ENCODE peak calls at places on chromosomes 16 and 17, in four cellular contexts. K is H1, X is HepG2, B is K562. P is an unnamed sample.

GRCh38 chr17:1627219-1627986 is 1.2 kb downstream of the SLC43A2 start:
- DNase-seq in K (peak; percentile 64), X (no peak), B (peak; percentile 60), P (no peak)

GRCh38 chr16:66923866-66924265 is 1.5 kb downstream of the RRAD start:
- DNase-seq in K (no peak), X (no peak), B (no peak), P (no peak)

GRCh38 chr16:68642436-68643064 is 2.6 kb upstream of the CDH3 start:
- DNase-seq in K (peak; percentile 79), X (no peak), B (no peak), P (no peak)

GRCh38 chr16:14071576-14072271 is 605 bp downstream of the MRTFB start:
- DNase-seq in K (peak; percentile 65), X (peak; percentile 30), B (no peak), P (no peak)

GRCh38 chr16:86018487-86018886 is 119.5 kb downstream of the IRF8 start:
- DNase-seq in K (no peak), X (no peak), B (no peak), P (no peak)

GRCh38 chr16:84380405-84380804 is 12.1 kb downstream of the ATP2C2 start:
- DNase-seq in K (no peak), X (no peak), B (no peak), P (peak; percentile 4)

GRCh38 chr16:30813821-30814189 is 26.8 kb upstream of the ZNF629 start:
- DNase-seq in K (no peak), X (no peak), B (no peak), P (peak; percentile 7)

GRCh38 chr17:7403043-7403901 is 625 bp downstream of the TMEM256 start:
- DNase-seq in K (peak; percentile 76), X (peak; percentile 79), B (peak; percentile 57), P (no peak)

GRCh38 chr17:14303343-14304221 is 2.7 kb downstream of the HS3ST3B1 start:
- DNase-seq in K (peak; percentile 64), X (no peak), B (no peak), P (no peak)

GRCh38 chr16:85963746-85964370 is 64.9 kb downstream of the IRF8 start:
- DNase-seq in K (no peak), X (no peak), B (no peak), P (no peak)

GRCh38 chr17:18038149-18038850 is 668 bp downstream of the ATPAF2 start:
- DNase-seq in K (no peak), X (no peak), B (no peak), P (no peak)

GRCh38 chr16:19223235-19223847 is 55.3 kb downstream of the SYT17 start:
- DNase-seq in K (peak; percentile 89), X (peak; percentile 58), B (peak; percentile 61), P (no peak)

GRCh38 chr17:29613371-29613837 is 9.3 kb downstream of the CORO6 start:
- DNase-seq in K (peak; percentile 100), X (peak; percentile 77), B (no peak), P (no peak)

GRCh38 chr16:79665970-79666369 is 65.4 kb upstream of the MAF start:
- DNase-seq in K (no peak), X (no peak), B (no peak), P (no peak)

GRCh38 chr16:74372369-74372768 is 3.7 kb upstream of the NPIPB15 start:
- DNase-seq in K (no peak), X (no peak), B (no peak), P (no peak)

GRCh38 chr17:76546556-76547182 is 6.8 kb downstream of the PRCD start:
- DNase-seq in K (no peak), X (no peak), B (no peak), P (no peak)

GRCh38 chr17:58515286-58515685 is 848 bp upstream of the MTMR4 start:
- DNase-seq in K (no peak), X (no peak), B (no peak), P (no peak)

GRCh38 chr17:58514795-58515157 is 338 bp upstream of the MTMR4 start:
- DNase-seq in K (no peak), X (no peak), B (no peak), P (no peak)

GRCh38 chr17:58513391-58513912 is 986 bp downstream of the MTMR4 start:
- DNase-seq in K (no peak), X (no peak), B (no peak), P (no peak)

GRCh38 chr17:58516644-58517377 is 2.4 kb upstream of the MTMR4 start:
- DNase-seq in K (no peak), X (peak; percentile 90), B (no peak), P (no peak)

DNA sequence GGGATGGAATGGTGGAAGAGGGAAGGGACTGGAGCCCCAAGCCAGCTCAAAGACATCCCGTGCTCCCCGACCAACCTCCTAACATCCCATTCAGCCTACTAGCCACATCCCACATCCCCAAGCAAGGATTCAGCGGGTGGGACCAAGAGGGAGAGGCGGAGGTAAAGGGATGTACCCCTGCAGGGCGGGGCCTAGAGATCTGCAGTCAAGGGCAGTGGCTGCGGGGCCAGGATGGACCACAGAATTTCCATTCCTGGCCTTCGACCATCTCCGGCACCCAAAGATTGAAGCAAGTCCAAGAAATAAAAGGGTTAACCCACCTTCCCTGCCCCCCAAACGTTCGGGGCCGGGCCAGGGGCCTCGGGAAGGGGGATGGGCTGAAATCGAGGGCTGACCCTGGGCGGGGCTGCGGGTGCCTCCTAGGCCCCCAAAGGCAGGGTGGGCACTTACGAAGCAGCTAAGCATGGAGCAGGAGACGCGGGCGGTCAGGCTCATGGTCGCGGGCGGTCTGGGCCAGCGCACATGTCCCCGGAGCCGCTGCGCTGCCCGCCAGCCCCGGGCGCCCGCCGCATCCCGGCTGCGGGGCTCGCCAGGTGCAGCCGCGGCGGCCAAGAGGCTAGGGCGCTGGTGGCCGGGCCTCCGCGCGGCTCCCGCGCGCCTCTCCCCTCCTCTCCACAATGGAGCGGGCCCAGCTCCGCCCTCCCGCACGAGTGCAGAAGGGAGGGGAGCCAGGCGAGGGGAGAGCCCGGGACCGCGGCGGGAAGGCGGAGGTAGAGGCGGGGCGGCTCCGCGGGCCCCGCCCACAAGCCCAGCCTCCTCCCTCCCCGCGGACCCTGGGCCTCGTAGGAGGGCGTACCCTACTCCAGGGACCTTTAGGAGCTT is at the start of gene MTMR4:
- DNase-seq in K (peak; percentile 90), X (peak; percentile 82), B (peak; percentile 95), P (no peak)
- TF ChIP-seq EP300 in K (no peak), X (no peak), B (no peak), P (no peak)

GRCh38 chr16:28504707-28505404 is 1.8 kb downstream of the IL27 start:
- DNase-seq in K (no peak), X (no peak), B (no peak), P (no peak)
- TF ChIP-seq ATF2 in K (no peak), X (no peak), B (no peak), P (no peak)

GRCh38 chr16:89290887-89291286 is 73.4 kb downstream of the ZNF778 start:
- DNase-seq in K (peak; percentile 93), X (no peak), B (no peak), P (no peak)

GRCh38 chr16:89292443-89293078 is 75.1 kb downstream of the ZNF778 start:
- DNase-seq in K (no peak), X (peak; percentile 23), B (no peak), P (no peak)

GRCh38 chr16:89291355-89291754 is 73.9 kb downstream of the ZNF778 start:
- DNase-seq in K (no peak), X (no peak), B (no peak), P (no peak)

GRCh38 chr16:89290472-89290871 is 73.0 kb downstream of the ZNF778 start:
- DNase-seq in K (no peak), X (no peak), B (no peak), P (no peak)

GRCh38 chr16:89291776-89292175 is 74.3 kb downstream of the ZNF778 start:
- DNase-seq in K (no peak), X (no peak), B (no peak), P (no peak)
- TF ChIP-seq RFX5 in K (no peak), X (no peak), B (no peak), P (no peak)

DNA sequence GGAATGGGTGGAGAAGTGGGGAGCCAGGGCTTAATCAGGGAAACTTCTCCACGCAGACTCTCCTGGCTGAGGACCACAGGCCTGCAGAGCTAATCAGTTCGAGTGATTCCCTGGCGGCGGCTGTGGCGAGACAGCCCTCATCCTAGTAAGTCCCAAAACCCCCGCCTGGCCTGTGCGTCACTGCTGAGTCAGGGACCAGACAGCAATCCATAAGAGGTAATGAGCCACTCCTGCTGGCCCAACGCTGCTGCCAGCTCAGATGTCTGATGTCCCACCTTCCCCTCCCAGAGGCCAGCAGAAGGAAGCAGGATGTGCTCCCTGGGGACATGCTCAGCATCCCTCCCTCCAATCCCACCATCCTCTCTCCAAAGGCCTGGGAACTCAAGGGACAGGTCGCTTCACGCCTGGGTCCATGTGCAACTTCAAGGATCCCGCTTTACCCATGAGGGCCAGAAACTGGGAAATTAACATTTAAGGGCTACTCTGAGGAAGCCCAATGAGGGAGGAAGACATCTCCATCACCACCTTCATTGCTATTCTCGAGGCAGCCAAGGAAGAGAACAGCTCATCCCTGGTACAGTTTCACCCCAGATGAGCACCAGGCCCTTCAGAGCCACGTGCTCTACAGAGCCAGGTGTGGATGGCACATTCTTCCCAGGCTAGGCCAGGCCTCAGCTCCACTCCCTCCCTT is 7.9 kb downstream of the ACLY start:
- DNase-seq in K (no peak), X (no peak), B (no peak), P (no peak)
- TF ChIP-seq EP300 in K (no peak), X (no peak), B (no peak), P (no peak)

GRCh38 chr17:33811006-33811760 is 443.9 kb upstream of the CCL2 start:
- DNase-seq in K (no peak), X (no peak), B (no peak), P (no peak)
- TF ChIP-seq ATF2 in K (no peak), X (no peak), B (no peak), P (no peak)

DNA sequence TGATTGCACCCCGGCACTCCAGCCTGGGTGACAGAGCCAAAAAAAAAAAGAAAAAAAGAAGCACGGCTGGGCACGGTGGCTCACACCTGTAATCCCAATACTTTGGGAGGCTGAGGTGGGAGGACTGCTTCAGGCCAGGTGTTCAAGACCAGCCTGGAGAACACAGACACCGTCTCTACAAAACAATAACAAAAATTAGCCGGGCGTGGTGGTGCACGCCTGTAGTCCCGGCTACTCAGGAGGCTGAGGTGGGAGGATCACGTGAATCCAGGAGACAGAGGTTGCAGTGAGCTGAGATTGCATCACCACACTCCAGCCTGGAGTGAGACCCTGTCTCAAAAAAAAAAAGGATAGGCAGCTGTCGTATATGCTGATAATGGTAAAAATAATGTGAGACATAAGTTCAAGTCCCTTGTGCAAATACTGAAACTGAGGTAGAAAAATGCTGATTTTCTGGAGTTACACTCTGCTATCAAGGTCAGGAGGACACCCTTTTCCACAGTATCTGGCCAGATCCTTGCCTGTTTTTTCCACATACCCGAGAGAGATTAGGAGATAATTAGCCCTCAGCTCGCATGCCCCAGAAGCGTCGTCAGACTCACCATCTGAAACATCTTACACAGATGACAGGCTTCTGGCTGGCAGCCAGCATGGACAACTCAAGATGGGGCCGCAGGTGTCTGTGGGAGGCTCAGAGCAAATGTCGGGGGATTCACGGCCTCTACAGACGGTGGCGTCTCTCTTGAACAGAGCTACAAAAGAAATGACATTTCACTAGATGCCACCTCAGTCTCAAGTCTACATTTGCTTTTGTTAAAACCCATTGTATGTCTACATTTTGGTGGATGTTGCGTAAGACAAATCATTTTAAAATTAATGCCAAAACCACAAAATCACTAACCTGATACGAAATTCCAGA is 36.8 kb downstream of the WDR45B start:
- DNase-seq in K (no peak), X (no peak), B (peak; percentile 50), P (no peak)
- TF ChIP-seq RFX5 in K (no peak), X (no peak), B (no peak), P (no peak)